ENCODE peak calls at places on chromosomes 16 and 17, in five cellular contexts. One of them, this sample, is unnamed.

GRCh38 chr16:72501739-72502653 is 330.0 kb upstream of the PMFBP1 start:
- DNase-seq in activated CD4-positive, alpha-beta T cell treated with anti-CD3 and anti-CD28 coated beads, Interleukin-2, amount 10 ng/mL, durations not matched to agents 7 days and 5 days: peak
- DNase-seq in RPMI7951: peak
- DNase-seq in SK-MEL-5: peak
- DNase-seq in activated CD8-positive, alpha-beta memory T cell treated with anti-CD3 and anti-CD28 coated beads for 1 hour: no peak
- DNase-seq in this sample: peak

GRCh38 chr16:72997141-72997542 is 50.8 kb downstream of the ZFHX3 start:
- DNase-seq in activated CD4-positive, alpha-beta T cell treated with anti-CD3 and anti-CD28 coated beads, Interleukin-2, amount 10 ng/mL, durations not matched to agents 7 days and 5 days: no peak
- DNase-seq in RPMI7951: no peak
- DNase-seq in SK-MEL-5: no peak
- DNase-seq in activated CD8-positive, alpha-beta memory T cell treated with anti-CD3 and anti-CD28 coated beads for 1 hour: no peak
- DNase-seq in this sample: no peak

GRCh38 chr17:59498421-59499307 is 66.7 kb upstream of the DHX40 start:
- DNase-seq in activated CD4-positive, alpha-beta T cell treated with anti-CD3 and anti-CD28 coated beads, Interleukin-2, amount 10 ng/mL, durations not matched to agents 7 days and 5 days: no peak
- DNase-seq in RPMI7951: no peak
- DNase-seq in SK-MEL-5: no peak
- DNase-seq in activated CD8-positive, alpha-beta memory T cell treated with anti-CD3 and anti-CD28 coated beads for 1 hour: no peak
- DNase-seq in this sample: no peak

GRCh38 chr17:3729881-3730280 is 6.2 kb downstream of the HASPIN start:
- DNase-seq in activated CD4-positive, alpha-beta T cell treated with anti-CD3 and anti-CD28 coated beads, Interleukin-2, amount 10 ng/mL, durations not matched to agents 7 days and 5 days: no peak
- DNase-seq in RPMI7951: no peak
- DNase-seq in SK-MEL-5: no peak
- DNase-seq in activated CD8-positive, alpha-beta memory T cell treated with anti-CD3 and anti-CD28 coated beads for 1 hour: no peak
- DNase-seq in this sample: no peak

GRCh38 chr17:77400445-77400870 is 259.7 kb downstream of the SEC14L1 start:
- DNase-seq in activated CD4-positive, alpha-beta T cell treated with anti-CD3 and anti-CD28 coated beads, Interleukin-2, amount 10 ng/mL, durations not matched to agents 7 days and 5 days: peak
- DNase-seq in RPMI7951: no peak
- DNase-seq in SK-MEL-5: peak
- DNase-seq in activated CD8-positive, alpha-beta memory T cell treated with anti-CD3 and anti-CD28 coated beads for 1 hour: peak
- DNase-seq in this sample: no peak

GRCh38 chr17:6753006-6753445 is 2.8 kb upstream of the XAF1 start:
- DNase-seq in activated CD4-positive, alpha-beta T cell treated with anti-CD3 and anti-CD28 coated beads, Interleukin-2, amount 10 ng/mL, durations not matched to agents 7 days and 5 days: peak
- DNase-seq in RPMI7951: peak
- DNase-seq in SK-MEL-5: no peak
- DNase-seq in activated CD8-positive, alpha-beta memory T cell treated with anti-CD3 and anti-CD28 coated beads for 1 hour: peak
- DNase-seq in this sample: peak

GRCh38 chr16:30369938-30370443 is 303 bp downstream of the TBC1D10B start:
- DNase-seq in activated CD4-positive, alpha-beta T cell treated with anti-CD3 and anti-CD28 coated beads, Interleukin-2, amount 10 ng/mL, durations not matched to agents 7 days and 5 days: no peak
- DNase-seq in RPMI7951: no peak
- DNase-seq in SK-MEL-5: no peak
- DNase-seq in activated CD8-positive, alpha-beta memory T cell treated with anti-CD3 and anti-CD28 coated beads for 1 hour: no peak
- DNase-seq in this sample: no peak

GRCh38 chr16:50982808-50983207 is 168.3 kb downstream of the SALL1 start:
- DNase-seq in activated CD4-positive, alpha-beta T cell treated with anti-CD3 and anti-CD28 coated beads, Interleukin-2, amount 10 ng/mL, durations not matched to agents 7 days and 5 days: no peak
- DNase-seq in RPMI7951: no peak
- DNase-seq in SK-MEL-5: no peak
- DNase-seq in activated CD8-positive, alpha-beta memory T cell treated with anti-CD3 and anti-CD28 coated beads for 1 hour: no peak
- DNase-seq in this sample: no peak

GRCh38 chr16:11835891-11836652 is 15.3 kb downstream of the RSL1D1 start:
- DNase-seq in activated CD4-positive, alpha-beta T cell treated with anti-CD3 and anti-CD28 coated beads, Interleukin-2, amount 10 ng/mL, durations not matched to agents 7 days and 5 days: no peak
- DNase-seq in RPMI7951: peak
- DNase-seq in SK-MEL-5: peak
- DNase-seq in activated CD8-positive, alpha-beta memory T cell treated with anti-CD3 and anti-CD28 coated beads for 1 hour: no peak
- DNase-seq in this sample: no peak

GRCh38 chr16:85718682-85719081 is 29.9 kb upstream of the GINS2 start:
- DNase-seq in activated CD4-positive, alpha-beta T cell treated with anti-CD3 and anti-CD28 coated beads, Interleukin-2, amount 10 ng/mL, durations not matched to agents 7 days and 5 days: no peak
- DNase-seq in RPMI7951: no peak
- DNase-seq in SK-MEL-5: peak
- DNase-seq in activated CD8-positive, alpha-beta memory T cell treated with anti-CD3 and anti-CD28 coated beads for 1 hour: no peak
- DNase-seq in this sample: peak

GRCh38 chr17:28947639-28948038 is 3.7 kb downstream of the PHF12 start:
- DNase-seq in activated CD4-positive, alpha-beta T cell treated with anti-CD3 and anti-CD28 coated beads, Interleukin-2, amount 10 ng/mL, durations not matched to agents 7 days and 5 days: no peak
- DNase-seq in RPMI7951: no peak
- DNase-seq in SK-MEL-5: no peak
- DNase-seq in activated CD8-positive, alpha-beta memory T cell treated with anti-CD3 and anti-CD28 coated beads for 1 hour: no peak
- DNase-seq in this sample: no peak

GRCh38 chr16:89140981-89141883 is 30.3 kb upstream of the CDH15 start:
- DNase-seq in activated CD4-positive, alpha-beta T cell treated with anti-CD3 and anti-CD28 coated beads, Interleukin-2, amount 10 ng/mL, durations not matched to agents 7 days and 5 days: no peak
- DNase-seq in RPMI7951: no peak
- DNase-seq in SK-MEL-5: no peak
- DNase-seq in activated CD8-positive, alpha-beta memory T cell treated with anti-CD3 and anti-CD28 coated beads for 1 hour: no peak
- DNase-seq in this sample: no peak

GRCh38 chr16:51409001-51409675 is 258.1 kb upstream of the SALL1 start:
- DNase-seq in activated CD4-positive, alpha-beta T cell treated with anti-CD3 and anti-CD28 coated beads, Interleukin-2, amount 10 ng/mL, durations not matched to agents 7 days and 5 days: no peak
- DNase-seq in RPMI7951: peak
- DNase-seq in SK-MEL-5: no peak
- DNase-seq in activated CD8-positive, alpha-beta memory T cell treated with anti-CD3 and anti-CD28 coated beads for 1 hour: no peak
- DNase-seq in this sample: no peak

GRCh38 chr17:78454346-78454745 is 75.9 kb downstream of the PGS1 start:
- DNase-seq in activated CD4-positive, alpha-beta T cell treated with anti-CD3 and anti-CD28 coated beads, Interleukin-2, amount 10 ng/mL, durations not matched to agents 7 days and 5 days: no peak
- DNase-seq in RPMI7951: no peak
- DNase-seq in SK-MEL-5: no peak
- DNase-seq in activated CD8-positive, alpha-beta memory T cell treated with anti-CD3 and anti-CD28 coated beads for 1 hour: no peak
- DNase-seq in this sample: no peak

GRCh38 chr17:1179635-1180433 is at the start of gene ABR:
- DNase-seq in activated CD4-positive, alpha-beta T cell treated with anti-CD3 and anti-CD28 coated beads, Interleukin-2, amount 10 ng/mL, durations not matched to agents 7 days and 5 days: peak
- DNase-seq in RPMI7951: no peak
- DNase-seq in SK-MEL-5: no peak
- DNase-seq in activated CD8-positive, alpha-beta memory T cell treated with anti-CD3 and anti-CD28 coated beads for 1 hour: no peak
- DNase-seq in this sample: peak

GRCh38 chr17:60137731-60138130 is 12.0 kb upstream of the CA4 start:
- DNase-seq in activated CD4-positive, alpha-beta T cell treated with anti-CD3 and anti-CD28 coated beads, Interleukin-2, amount 10 ng/mL, durations not matched to agents 7 days and 5 days: no peak
- DNase-seq in RPMI7951: no peak
- DNase-seq in SK-MEL-5: no peak
- DNase-seq in activated CD8-positive, alpha-beta memory T cell treated with anti-CD3 and anti-CD28 coated beads for 1 hour: no peak
- DNase-seq in this sample: no peak

This sample was measured in transverse colon.